ENCODE peak calls at places on chromosomes 11 and 22, in four cellular contexts. One of them, this sample, is unnamed.
A peak's percentile ranks its signal among the peaks of the same experiment; 100 is the strongest.

GRCh38 chr22:50219800-50220602 is 19.2 kb downstream of the SELENOO start:
- DNase-seq in keratinocyte: no peak
- DNase-seq in stimulated activated CD4-positive, alpha-beta T cell treated with anti-CD3 and anti-CD28 coated beads, Interleukin-12 subunit alpha, Interleukin-12 subunit beta, amount 100 ng/mL, for 48 hours: no peak
- DNase-seq in occipital lobe: no peak
- DNase-seq in this sample: no peak

GRCh38 chr22:44131989-44132685 is 48.6 kb upstream of the PARVG start:
- DNase-seq in keratinocyte: no peak
- DNase-seq in stimulated activated CD4-positive, alpha-beta T cell treated with anti-CD3 and anti-CD28 coated beads, Interleukin-12 subunit alpha, Interleukin-12 subunit beta, amount 100 ng/mL, for 48 hours: no peak
- DNase-seq in occipital lobe: no peak
- DNase-seq in this sample: no peak

GRCh38 chr22:31075961-31076360 is 5.2 kb upstream of the SMTN start:
- DNase-seq in keratinocyte: no peak
- DNase-seq in stimulated activated CD4-positive, alpha-beta T cell treated with anti-CD3 and anti-CD28 coated beads, Interleukin-12 subunit alpha, Interleukin-12 subunit beta, amount 100 ng/mL, for 48 hours: no peak
- DNase-seq in occipital lobe: no peak
- DNase-seq in this sample: no peak

GRCh38 chr11:10674440-10674855 is 19.1 kb downstream of the IRAG1 start:
- DNase-seq in keratinocyte: no peak
- DNase-seq in stimulated activated CD4-positive, alpha-beta T cell treated with anti-CD3 and anti-CD28 coated beads, Interleukin-12 subunit alpha, Interleukin-12 subunit beta, amount 100 ng/mL, for 48 hours: no peak
- DNase-seq in occipital lobe: no peak
- DNase-seq in this sample: no peak

GRCh38 chr11:17552392-17553248 is 5.6 kb downstream of the OTOG start:
- DNase-seq in keratinocyte: no peak
- DNase-seq in stimulated activated CD4-positive, alpha-beta T cell treated with anti-CD3 and anti-CD28 coated beads, Interleukin-12 subunit alpha, Interleukin-12 subunit beta, amount 100 ng/mL, for 48 hours: no peak
- DNase-seq in occipital lobe: no peak
- DNase-seq in this sample: no peak

GRCh38 chr11:1326435-1327063 is 17.1 kb upstream of the TOLLIP start:
- DNase-seq in keratinocyte: no peak
- DNase-seq in stimulated activated CD4-positive, alpha-beta T cell treated with anti-CD3 and anti-CD28 coated beads, Interleukin-12 subunit alpha, Interleukin-12 subunit beta, amount 100 ng/mL, for 48 hours: no peak
- DNase-seq in occipital lobe: no peak
- DNase-seq in this sample: no peak

GRCh38 chr11:41334007-41334933 is 125.2 kb downstream of the LRRC4C start:
- DNase-seq in keratinocyte: no peak
- DNase-seq in stimulated activated CD4-positive, alpha-beta T cell treated with anti-CD3 and anti-CD28 coated beads, Interleukin-12 subunit alpha, Interleukin-12 subunit beta, amount 100 ng/mL, for 48 hours: no peak
- DNase-seq in occipital lobe: no peak
- DNase-seq in this sample: no peak

GRCh38 chr11:113401718-113402117 is 14.1 kb downstream of the ANKK1 start:
- DNase-seq in keratinocyte: no peak
- DNase-seq in stimulated activated CD4-positive, alpha-beta T cell treated with anti-CD3 and anti-CD28 coated beads, Interleukin-12 subunit alpha, Interleukin-12 subunit beta, amount 100 ng/mL, for 48 hours: no peak
- DNase-seq in occipital lobe: peak; percentile 33
- DNase-seq in this sample: no peak

GRCh38 chr11:9016916-9017642 is 13.3 kb upstream of the NRIP3 start:
- DNase-seq in keratinocyte: no peak
- DNase-seq in stimulated activated CD4-positive, alpha-beta T cell treated with anti-CD3 and anti-CD28 coated beads, Interleukin-12 subunit alpha, Interleukin-12 subunit beta, amount 100 ng/mL, for 48 hours: no peak
- DNase-seq in occipital lobe: no peak
- DNase-seq in this sample: no peak

GRCh38 chr11:68843703-68844312 is 2.1 kb upstream of the CPT1A start:
- DNase-seq in keratinocyte: no peak
- DNase-seq in stimulated activated CD4-positive, alpha-beta T cell treated with anti-CD3 and anti-CD28 coated beads, Interleukin-12 subunit alpha, Interleukin-12 subunit beta, amount 100 ng/mL, for 48 hours: peak; percentile 71
- DNase-seq in occipital lobe: no peak
- DNase-seq in this sample: peak; percentile 63

GRCh38 chr11:107359701-107360100 is 97.9 kb downstream of the CWF19L2 start:
- DNase-seq in keratinocyte: no peak
- DNase-seq in stimulated activated CD4-positive, alpha-beta T cell treated with anti-CD3 and anti-CD28 coated beads, Interleukin-12 subunit alpha, Interleukin-12 subunit beta, amount 100 ng/mL, for 48 hours: no peak
- DNase-seq in occipital lobe: no peak
- DNase-seq in this sample: no peak

This sample was measured in activated CD4-positive, CD25-positive, alpha-beta regulatory T cell.